ENCODE peak calls at places on chromosomes 11 and 22, in eight cellular contexts. F, G, J, Y, A, R, C and O are unnamed samples.
A peak's percentile ranks its signal among the peaks of the same experiment; 100 is the strongest.

GRCh38 chr22:50576070-50576469 is 2.2 kb downstream of the CPT1B start:
- DNase-seq in F (no peak), Y (peak; percentile 93), A (peak; percentile 76), G (peak; percentile 57), J (no peak), R (peak; percentile 17), C (no peak), O (peak; percentile 60)

GRCh38 chr22:20567371-20567847 is 60.0 kb downstream of the MED15 start:
- DNase-seq in R (no peak), A (no peak), Y (no peak), J (peak; percentile 62), C (peak; percentile 15), G (peak; percentile 81), F (no peak), O (peak; percentile 87)

GRCh38 chr11:118912742-118913410 is 12.8 kb downstream of the BCL9L start:
- DNase-seq in A (peak; percentile 73), C (no peak), J (no peak), R (no peak), Y (no peak), F (peak; percentile 62), G (peak; percentile 75), O (peak; percentile 81)

GRCh38 chr11:10413268-10413667 is 41.8 kb upstream of the AMPD3 start:
- DNase-seq in R (no peak), J (no peak), Y (no peak), F (peak; percentile 33), C (no peak), A (peak; percentile 44), G (peak; percentile 61), O (no peak)

GRCh38 chr11:84780689-84781293 is 846.4 kb downstream of the DLG2 start:
- DNase-seq in R (no peak), G (peak; percentile 62), A (peak; percentile 57), J (no peak), Y (no peak), F (no peak), C (no peak), O (peak; percentile 44)

GRCh38 chr11:422249-422656 is 7.5 kb upstream of the SIGIRR start:
- DNase-seq in Y (no peak), C (peak; percentile 7), G (peak; percentile 1), R (no peak), J (no peak), F (no peak), A (peak; percentile 73), O (no peak)

GRCh38 chr11:112227002-112227401 is 774 bp downstream of the PTS start:
- DNase-seq in G (no peak), J (peak; percentile 35), Y (no peak), R (no peak), F (no peak), C (no peak), A (no peak), O (no peak)

GRCh38 chr11:27701262-27702105 is 1.2 kb upstream of the BDNF start:
- DNase-seq in J (peak; percentile 66), A (no peak), Y (peak; percentile 42), R (peak; percentile 41), C (peak; percentile 33), F (peak; percentile 23), G (peak; percentile 45), O (peak; percentile 30)

GRCh38 chr11:17414317-17414737 is 25.9 kb upstream of the KCNJ11 start:
- DNase-seq in Y (no peak), R (no peak), A (no peak), F (peak; percentile 27), G (no peak), J (no peak), C (no peak), O (no peak)

GRCh38 chr11:128379587-128380279 is 207.6 kb downstream of the ETS1 start:
- DNase-seq in F (no peak), A (no peak), R (no peak), Y (no peak), J (no peak), C (no peak), G (no peak), O (no peak)

GRCh38 chr22:38776086-38776485 is 17.9 kb downstream of the DNAL4 start:
- DNase-seq in G (no peak), J (no peak), F (no peak), Y (no peak), R (no peak), A (no peak), C (no peak), O (no peak)

GRCh38 chr11:134913999-134914590 is 502.1 kb upstream of the B3GAT1 start:
- DNase-seq in A (no peak), Y (no peak), F (no peak), J (no peak), C (no peak), R (no peak), G (no peak), O (no peak)

GRCh38 chr11:77879218-77879617 is 58.3 kb downstream of the AAMDC start:
- DNase-seq in R (no peak), J (no peak), G (no peak), Y (no peak), A (no peak), C (peak; percentile 55), F (no peak), O (peak; percentile 31)

GRCh38 chr11:59427068-59427382 is 812 bp upstream of the OR5A2 start:
- DNase-seq in J (no peak), Y (no peak), C (no peak), R (no peak), A (peak; percentile 46), F (no peak), G (no peak), O (no peak)

GRCh38 chr11:125069796-125070195 is 6.7 kb downstream of the SLC37A2 start:
- DNase-seq in Y (no peak), F (no peak), C (no peak), A (no peak), R (no peak), J (peak; percentile 68), G (no peak), O (no peak)

GRCh38 chr11:19677380-19678080 is 35.1 kb upstream of the NAV2 start:
- DNase-seq in C (no peak), A (no peak), Y (no peak), F (no peak), J (no peak), G (no peak), R (no peak), O (no peak)

GRCh38 chr11:93059074-93059957 is 89.9 kb downstream of the MTNR1B start:
- DNase-seq in A (peak; percentile 32), F (no peak), C (no peak), G (no peak), R (no peak), Y (no peak), J (peak; percentile 47), O (no peak)

GRCh38 chr11:64661146-64661545 is 61.9 kb downstream of the NRXN2 start:
- DNase-seq in G (no peak), J (peak; percentile 61), C (peak; percentile 64), F (no peak), A (no peak), R (no peak), Y (no peak), O (no peak)

GRCh38 chr11:6719588-6719987 is 36.4 kb upstream of the MRPL17 start:
- DNase-seq in F (no peak), A (no peak), Y (no peak), G (no peak), J (no peak), C (no peak), R (no peak), O (no peak)

GRCh38 chr22:36081023-36081431 is 52.4 kb upstream of the RBFOX2 start:
- DNase-seq in A (no peak), Y (no peak), J (peak; percentile 79), R (no peak), G (no peak), C (peak; percentile 28), F (peak; percentile 26), O (no peak)

GRCh38 chr22:26956346-26956745 is 299.0 kb downstream of the MIAT start:
- DNase-seq in F (no peak), C (no peak), A (peak; percentile 16), R (no peak), J (no peak), G (no peak), Y (no peak), O (no peak)

GRCh38 chr11:61585115-61585514 is 4.2 kb upstream of the SYT7 start:
- DNase-seq in F (no peak), Y (no peak), G (no peak), J (no peak), A (no peak), C (no peak), R (no peak), O (no peak)

GRCh38 chr11:111527279-111527678 is 12.7 kb downstream of the HOATZ start:
- DNase-seq in C (no peak), G (no peak), A (no peak), F (no peak), Y (no peak), R (no peak), J (no peak), O (no peak)

GRCh38 chr11:130122141-130122575 is 37.4 kb upstream of the ST14 start:
- DNase-seq in J (no peak), F (no peak), Y (no peak), G (no peak), A (no peak), C (no peak), R (no peak), O (no peak)

GRCh38 chr22:45491841-45492240 is 10.8 kb upstream of the FBLN1 start:
- DNase-seq in J (no peak), A (no peak), C (no peak), R (no peak), F (no peak), Y (no peak), G (no peak), O (no peak)

GRCh38 chr11:129815596-129816461 is at the start of gene TMEM45B:
- DNase-seq in F (peak; percentile 82), A (peak; percentile 14), Y (no peak), J (no peak), R (no peak), G (peak; percentile 85), C (no peak), O (peak; percentile 62)

GRCh38 chr11:112778091-112778889 is 182.9 kb upstream of the NCAM1 start:
- DNase-seq in G (no peak), Y (no peak), R (no peak), F (no peak), C (no peak), J (no peak), A (no peak), O (no peak)

GRCh38 chr11:92384316-92384715 is 159.7 kb downstream of the FAT3 start:
- DNase-seq in R (no peak), F (no peak), G (no peak), Y (no peak), A (no peak), C (no peak), J (peak; percentile 64), O (no peak)

GRCh38 chr22:26586556-26587325 is 3.2 kb downstream of the TPST2 start:
- DNase-seq in F (peak; percentile 28), A (no peak), J (no peak), C (peak; percentile 53), G (no peak), Y (no peak), R (no peak), O (no peak)

GRCh38 chr22:28017558-28017820 is 98.4 kb upstream of the PITPNB start:
- DNase-seq in R (no peak), J (no peak), Y (no peak), G (no peak), A (no peak), F (no peak), C (no peak), O (no peak)

GRCh38 chr11:132864811-132865576 is 667.3 kb downstream of the OPCML start:
- DNase-seq in C (no peak), J (no peak), F (no peak), A (peak; percentile 87), Y (no peak), R (no peak), G (no peak), O (no peak)

GRCh38 chr22:41308054-41308453 is 6.7 kb downstream of the ZC3H7B start:
- DNase-seq in Y (no peak), C (no peak), F (no peak), A (peak; percentile 74), R (no peak), J (peak; percentile 34), G (no peak), O (no peak)

GRCh38 chr11:91308069-91308468 is 916.5 kb upstream of the FAT3 start:
- DNase-seq in G (no peak), A (peak; percentile 2), R (no peak), C (no peak), F (no peak), Y (no peak), J (no peak), O (no peak)